ENCODE peak calls at places on chromosomes 6 and 20, in four cellular contexts. U is NCI-H748 treated with DMSO at 0.1 percent for 48 hours, N is sciatic nerve, F is KBM-7. V is an unnamed sample.

GRCh38 chr6:117538615-117539014 is 56.1 kb downstream of the DCBLD1 start:
- DNase-seq in U (no peak), N (no peak), F (no peak), V (no peak)

GRCh38 chr6:30483677-30484279 is 5.5 kb upstream of the HLA-E start:
- DNase-seq in U (peak), N (no peak), F (peak), V (peak)

GRCh38 chr6:43683708-43684455 is 3.7 kb downstream of the MRPS18A start:
- DNase-seq in U (no peak), N (no peak), F (peak), V (no peak)

GRCh38 chr20:6764619-6765018 is 2.9 kb upstream of the BMP2 start:
- DNase-seq in U (no peak), N (no peak), F (no peak), V (no peak)

GRCh38 chr20:6746901-6747609 is 20.4 kb upstream of the BMP2 start:
- DNase-seq in U (no peak), N (no peak), F (no peak), V (no peak)

GRCh38 chr6:157655139-157655538 is 167.9 kb upstream of the SNX9 start:
- DNase-seq in U (no peak), N (no peak), F (no peak), V (no peak)

GRCh38 chr20:46638367-46639274 is 12.6 kb downstream of the SLC13A3 start:
- DNase-seq in U (no peak), N (peak), F (no peak), V (no peak)

GRCh38 chr6:121443953-121444590 is 8.6 kb downstream of the GJA1 start:
- DNase-seq in U (no peak), N (no peak), F (no peak), V (peak)

GRCh38 chr6:31575335-31575901 is at the start of gene TNF:
- DNase-seq in U (no peak), N (no peak), F (no peak), V (no peak)

GRCh38 chr6:36025932-36026327 is 1.5 kb upstream of the SLC26A8 start:
- DNase-seq in U (no peak), N (no peak), F (no peak), V (no peak)

GRCh38 chr6:150910561-150910960 is 45.1 kb downstream of the MTHFD1L start:
- DNase-seq in U (no peak), N (no peak), F (no peak), V (no peak)

GRCh38 chr6:135540207-135540877 is 42.8 kb upstream of the AHI1 start:
- DNase-seq in U (no peak), N (no peak), F (no peak), V (no peak)

GRCh38 chr6:68059894-68060293 is 575.2 kb upstream of the ADGRB3 start:
- DNase-seq in U (no peak), N (no peak), F (no peak), V (no peak)

GRCh38 chr6:32905078-32905477 is 35.8 kb downstream of the HLA-DMB start:
- DNase-seq in U (no peak), N (no peak), F (no peak), V (no peak)

GRCh38 chr6:24313477-24314141 is 44.2 kb downstream of the DCDC2 start:
- DNase-seq in U (no peak), N (no peak), F (no peak), V (peak)

GRCh38 chr6:30935018-30935417 is 3.0 kb upstream of the SFTA2 start:
- DNase-seq in U (no peak), N (no peak), F (no peak), V (peak)

GRCh38 chr6:135782517-135782916 is 69.0 kb upstream of the PDE7B start:
- DNase-seq in U (no peak), N (no peak), F (no peak), V (no peak)

GRCh38 chr6:102114402-102114801 is 720.9 kb downstream of the GRIK2 start:
- DNase-seq in U (peak), N (no peak), F (peak), V (no peak)

GRCh38 chr6:155054851-155055250 is 59.7 kb downstream of the TIAM2 start:
- DNase-seq in U (no peak), N (no peak), F (no peak), V (no peak)

GRCh38 chr20:46306743-46307138 is 1.6 kb downstream of the CDH22 start:
- DNase-seq in U (no peak), N (no peak), F (no peak), V (no peak)

GRCh38 chr6:32069460-32069859 is 31.2 kb downstream of the CYP21A2 start:
- DNase-seq in U (no peak), N (peak), F (no peak), V (no peak)

GRCh38 chr6:137767931-137768690 is 98.9 kb upstream of the TNFAIP3 start:
- DNase-seq in U (no peak), N (no peak), F (peak), V (no peak)

GRCh38 chr6:157471895-157472686 is 91.1 kb downstream of the ZDHHC14 start:
- DNase-seq in U (no peak), N (no peak), F (no peak), V (peak)

GRCh38 chr6:97009781-97010492 is 85.4 kb downstream of the KLHL32 start:
- DNase-seq in U (no peak), N (no peak), F (no peak), V (no peak)